ENCODE peak calls at places on chromosome 18, in six cellular contexts. L is neuronal stem cell, V is H9, J is IMR-90, S is heart left ventricle, N is substantia nigra. Z is an unnamed sample.
A peak's percentile ranks its signal among the peaks of the same experiment; 100 is the strongest.

GRCh38 chr18:4203525-4203924 is 251.6 kb downstream of the DLGAP1 start:
- DNase-seq in L (no peak), S (no peak), N (no peak), V (no peak), J (no peak), Z (no peak)

GRCh38 chr18:3262234-3263171 is 570 bp downstream of the MYL12B start:
- DNase-seq in L (no peak), V (no peak), N (no peak), S (no peak), J (no peak), Z (no peak)

GRCh38 chr18:6682437-6683111 is 46.9 kb upstream of the ARHGAP28 start:
- DNase-seq in N (no peak), V (peak; percentile 27), J (peak; percentile 4), S (no peak), L (no peak), Z (no peak)

GRCh38 chr18:79524181-79525078 is 128.7 kb downstream of the NFATC1 start:
- DNase-seq in S (no peak), N (no peak), J (no peak), V (peak; percentile 29), L (no peak), Z (peak; percentile 77)

GRCh38 chr18:32072321-32072720 is 19.4 kb upstream of the RNF138 start:
- DNase-seq in V (no peak), S (no peak), N (no peak), J (no peak), L (no peak), Z (no peak)

GRCh38 chr18:48045744-48046143 is 115.3 kb upstream of the SMAD2 start:
- DNase-seq in V (no peak), J (no peak), N (no peak), L (no peak), S (no peak), Z (no peak)

GRCh38 chr18:22683196-22683676 is 249.9 kb upstream of the RBBP8 start:
- DNase-seq in L (no peak), N (no peak), J (peak; percentile 93), S (peak; percentile 67), V (no peak), Z (peak; percentile 65)

GRCh38 chr18:50722311-50722710 is 97.5 kb downstream of the MRO start:
- DNase-seq in V (no peak), J (no peak), L (no peak), N (no peak), S (no peak), Z (no peak)

GRCh38 chr18:7601249-7601620 is 34.1 kb downstream of the PTPRM start:
- DNase-seq in N (no peak), V (no peak), L (no peak), J (peak; percentile 63), S (no peak), Z (no peak)

GRCh38 chr18:62809900-62810299 is 94.6 kb downstream of the PHLPP1 start:
- DNase-seq in L (no peak), N (no peak), V (no peak), S (no peak), J (peak; percentile 51), Z (no peak)

GRCh38 chr18:715626-716025 is 3.2 kb upstream of the ENOSF1 start:
- DNase-seq in L (no peak), J (peak; percentile 82), N (no peak), V (no peak), S (no peak), Z (no peak)

GRCh38 chr18:78242307-78242643 is 737.3 kb upstream of the SALL3 start:
- DNase-seq in S (no peak), V (no peak), N (no peak), L (no peak), J (no peak), Z (no peak)

GRCh38 chr18:67525328-67526110 is 9.0 kb upstream of the DSEL start:
- DNase-seq in N (no peak), J (peak; percentile 99), S (peak; percentile 60), V (no peak), L (peak; percentile 39), Z (no peak)

GRCh38 chr18:7978834-7979233 is 411.7 kb downstream of the PTPRM start:
- DNase-seq in L (no peak), J (no peak), S (no peak), N (no peak), V (no peak), Z (no peak)

GRCh38 chr18:77206676-77207370 is 42.8 kb upstream of the GALR1 start:
- DNase-seq in S (peak; percentile 80), J (peak; percentile 70), N (no peak), L (no peak), V (no peak), Z (no peak)

GRCh38 chr18:22499421-22499820 is 81.7 kb upstream of the CTAGE1 start:
- DNase-seq in V (no peak), L (no peak), N (no peak), J (no peak), S (no peak), Z (no peak)

GRCh38 chr18:79924814-79925655 is 26.4 kb downstream of the SLC66A2 start:
- DNase-seq in J (no peak), V (peak; percentile 22), N (no peak), L (no peak), S (no peak), Z (peak; percentile 51)

GRCh38 chr18:72206814-72207213 is 337.3 kb downstream of the CBLN2 start:
- DNase-seq in V (no peak), N (no peak), L (no peak), S (no peak), J (no peak), Z (no peak)

GRCh38 chr18:54882318-54882717 is 54.0 kb downstream of the RAB27B start:
- DNase-seq in S (no peak), J (no peak), V (no peak), L (no peak), N (no peak), Z (no peak)

GRCh38 chr18:56861244-56861643 is 210.1 kb downstream of the WDR7 start:
- DNase-seq in J (no peak), S (no peak), L (no peak), V (no peak), N (no peak), Z (no peak)

GRCh38 chr18:61825386-61825785 is 67.4 kb downstream of the RNF152 start:
- DNase-seq in L (no peak), S (no peak), V (no peak), J (peak; percentile 71), N (no peak), Z (no peak)

GRCh38 chr18:8424481-8424880 is 184.8 kb upstream of the RAB12 start:
- DNase-seq in N (no peak), J (no peak), V (no peak), S (no peak), L (no peak), Z (no peak)

GRCh38 chr18:51453594-51453993 is 256.1 kb upstream of the MEX3C start:
- DNase-seq in J (no peak), S (no peak), V (no peak), N (no peak), L (no peak), Z (no peak)

GRCh38 chr18:32373995-32374394 is 96.7 kb downstream of the GAREM1 start:
- DNase-seq in J (peak; percentile 52), L (no peak), S (no peak), N (no peak), V (no peak), Z (no peak)

GRCh38 chr18:45291616-45292612 is 323.4 kb upstream of the SLC14A2 start:
- DNase-seq in L (no peak), J (no peak), V (no peak), N (no peak), S (no peak), Z (no peak)

GRCh38 chr18:75213610-75214009 is 3.0 kb downstream of the TSHZ1 start:
- DNase-seq in J (peak; percentile 36), N (no peak), L (no peak), V (no peak), S (no peak), Z (no peak)

GRCh38 chr18:3742541-3742940 is 292.6 kb downstream of the TGIF1 start:
- DNase-seq in N (no peak), L (no peak), S (no peak), V (no peak), J (no peak), Z (no peak)

GRCh38 chr18:39966275-39966674 is 1988.8 kb upstream of the PIK3C3 start:
- DNase-seq in J (no peak), V (peak; percentile 35), N (no peak), S (no peak), L (no peak), Z (no peak)

GRCh38 chr18:34965108-34965507 is 76.1 kb upstream of the MAPRE2 start:
- DNase-seq in V (no peak), L (no peak), N (no peak), S (no peak), J (no peak), Z (no peak)
- H3K27ac ChIP-seq in V (no peak overlapping the region), L (no peak overlapping the region), N (no peak overlapping the region), S (no peak overlapping the region), J (no peak overlapping the region), Z (no peak overlapping the region)

GRCh38 chr18:11408555-11408954 is 200.8 kb upstream of the SLC35G4 start:
- DNase-seq in V (no peak), L (no peak), N (no peak), S (no peak), J (no peak), Z (no peak)
- H3K27ac ChIP-seq in V (no peak overlapping the region), L (no peak overlapping the region), N (no peak overlapping the region), S (no peak overlapping the region), J (no peak overlapping the region), Z (no peak overlapping the region)

GRCh38 chr18:13136056-13136688 is 82.4 kb upstream of the LDLRAD4 start:
- DNase-seq in S (no peak), L (peak; percentile 29), N (no peak), V (no peak), J (no peak), Z (no peak)
- H3K27ac ChIP-seq in S (peak overlapping the region; percentile 81), L (peak overlapping the region; percentile 43), N (no peak overlapping the region), V (no peak overlapping the region), J (no peak overlapping the region), Z (no peak overlapping the region)

DNA sequence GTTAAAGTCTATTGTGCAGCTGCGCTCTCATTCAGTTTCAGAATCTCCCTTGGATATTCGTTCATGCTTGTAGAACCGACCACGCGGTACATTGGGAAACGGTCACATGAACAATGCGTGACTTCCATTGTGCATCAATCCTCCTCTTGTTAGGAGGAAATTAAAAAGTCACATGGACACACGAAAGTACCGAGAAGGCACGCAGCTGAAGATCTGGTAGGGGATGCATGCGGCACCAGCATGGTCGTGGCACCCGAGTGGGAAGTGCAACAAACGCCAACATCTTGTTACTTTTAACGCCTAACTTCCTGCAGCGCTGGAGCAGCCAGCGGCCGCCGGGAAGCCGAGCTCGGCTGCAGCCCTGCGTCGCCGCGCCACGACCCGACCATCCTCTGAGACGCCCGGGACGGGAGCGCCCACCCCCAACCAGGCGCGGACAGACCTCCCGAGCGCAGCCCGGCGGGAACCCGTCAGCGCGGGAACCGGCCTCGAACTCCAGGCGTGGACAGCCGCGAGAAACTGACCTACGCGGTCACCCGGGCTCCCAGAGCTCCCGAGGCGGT is 412 bp downstream of the OSBPL1A start:
- DNase-seq in L (no peak), V (no peak), S (no peak), J (peak; percentile 78), N (peak; percentile 36), Z (peak; percentile 78)
- H3K27ac ChIP-seq in L (peak overlapping the region; percentile 75), V (no peak overlapping the region), S (peak overlapping the region; percentile 89), J (peak overlapping the region; percentile 56), N (peak overlapping the region; percentile 92), Z (peak overlapping the region; percentile 41)